ENCODE peak calls at places on chromosomes 5 and 9, in nine cellular contexts. G is K562, B is stomach, H is suprapubic skin, J is tibial nerve, O is A549, M is HepG2, Y is SK-N-SH, S is transverse colon. U is an unnamed sample.

GRCh38 chr5:170275376-170275994 is 22.1 kb downstream of the LCP2 start:
- DNase-seq in B (no peak), O (no peak), G (no peak), S (no peak), J (no peak), M (no peak), Y (no peak), H (no peak), U (no peak)

GRCh38 chr5:473344-474192 is 30.6 kb downstream of the EXOC3 start:
- DNase-seq in B (peak; percentile 37), M (peak; percentile 27), J (no peak), Y (peak; percentile 79), O (peak; percentile 54), H (peak; percentile 84), S (peak; percentile 44), G (no peak), U (peak; percentile 47)

GRCh38 chr9:129289131-129289731 is 111.2 kb upstream of the IER5L start:
- DNase-seq in M (no peak), S (no peak), H (peak; percentile 50), Y (no peak), B (no peak), O (no peak), J (no peak), G (no peak), U (no peak)

GRCh38 chr9:108269421-108269820 is 586.4 kb downstream of the ACTL7B start:
- DNase-seq in J (no peak), S (no peak), O (no peak), Y (no peak), B (no peak), H (no peak), G (no peak), M (no peak), U (no peak)

GRCh38 chr5:178288373-178289368 is 56.1 kb upstream of the PHYKPL start:
- DNase-seq in M (no peak), B (no peak), H (no peak), Y (no peak), J (no peak), O (peak; percentile 8), S (no peak), G (no peak), U (no peak)

GRCh38 chr9:96441798-96442445 is 8.0 kb upstream of the HABP4 start:
- DNase-seq in H (no peak), S (no peak), B (no peak), O (peak; percentile 56), Y (no peak), G (peak; percentile 30), J (no peak), M (peak; percentile 68), U (no peak)

GRCh38 chr5:132790201-132790870 is 13.3 kb upstream of the SEPTIN8 start:
- DNase-seq in H (peak; percentile 21), G (no peak), O (no peak), B (peak; percentile 77), S (no peak), Y (no peak), M (no peak), J (no peak), U (no peak)

GRCh38 chr5:131671994-131672655 is 37.1 kb upstream of the RAPGEF6 start:
- DNase-seq in B (no peak), S (no peak), Y (no peak), H (no peak), J (peak; percentile 30), M (peak; percentile 5), O (peak; percentile 43), G (no peak), U (no peak)

GRCh38 chr5:105407190-105407589 is 1844.6 kb upstream of the NUDT12 start:
- DNase-seq in Y (no peak), S (no peak), O (no peak), B (no peak), M (no peak), J (no peak), H (no peak), G (no peak), U (no peak)

GRCh38 chr9:135662758-135663450 is at the start of gene LCN9:
- DNase-seq in S (no peak), G (no peak), M (no peak), H (peak; percentile 63), B (no peak), Y (peak; percentile 39), J (no peak), O (no peak), U (peak; percentile 83)

GRCh38 chr9:127561491-127562270 is 50.4 kb upstream of the STXBP1 start:
- DNase-seq in M (no peak), H (peak; percentile 95), B (peak; percentile 71), J (peak; percentile 88), G (peak; percentile 76), S (peak; percentile 78), Y (no peak), O (peak; percentile 95), U (peak; percentile 80)

GRCh38 chr9:137298401-137298982 is 3.6 kb downstream of the NRARP start:
- DNase-seq in H (no peak), M (no peak), G (no peak), Y (no peak), B (peak; percentile 70), J (no peak), O (no peak), S (peak; percentile 76), U (no peak)

GRCh38 chr9:130282000-130282700 is 16.6 kb downstream of the HMCN2 start:
- DNase-seq in O (no peak), B (no peak), Y (no peak), H (no peak), M (no peak), S (peak; percentile 41), J (no peak), G (no peak), U (no peak)

GRCh38 chr5:149381986-149382338 is 2.9 kb upstream of the IL17B start:
- DNase-seq in S (peak; percentile 83), O (peak; percentile 68), Y (peak; percentile 93), J (peak; percentile 82), B (peak; percentile 82), H (no peak), M (peak; percentile 52), G (peak; percentile 84), U (peak; percentile 89)

GRCh38 chr5:174315471-174315870 is 270.0 kb downstream of the NSG2 start:
- DNase-seq in Y (no peak), B (no peak), J (no peak), G (no peak), H (peak; percentile 32), O (no peak), M (no peak), S (no peak), U (no peak)

GRCh38 chr5:174316326-174316725 is 270.8 kb downstream of the NSG2 start:
- DNase-seq in Y (no peak), O (no peak), H (peak; percentile 20), S (no peak), J (no peak), M (no peak), G (no peak), B (no peak), U (no peak)

GRCh38 chr5:174318578-174318977 is 273.1 kb downstream of the NSG2 start:
- DNase-seq in J (no peak), M (no peak), G (no peak), B (no peak), H (no peak), O (no peak), Y (no peak), S (no peak), U (no peak)

GRCh38 chr5:174315871-174316270 is 270.4 kb downstream of the NSG2 start:
- DNase-seq in O (no peak), G (no peak), B (no peak), M (no peak), J (no peak), H (peak; percentile 67), Y (no peak), S (no peak), U (no peak)

DNA sequence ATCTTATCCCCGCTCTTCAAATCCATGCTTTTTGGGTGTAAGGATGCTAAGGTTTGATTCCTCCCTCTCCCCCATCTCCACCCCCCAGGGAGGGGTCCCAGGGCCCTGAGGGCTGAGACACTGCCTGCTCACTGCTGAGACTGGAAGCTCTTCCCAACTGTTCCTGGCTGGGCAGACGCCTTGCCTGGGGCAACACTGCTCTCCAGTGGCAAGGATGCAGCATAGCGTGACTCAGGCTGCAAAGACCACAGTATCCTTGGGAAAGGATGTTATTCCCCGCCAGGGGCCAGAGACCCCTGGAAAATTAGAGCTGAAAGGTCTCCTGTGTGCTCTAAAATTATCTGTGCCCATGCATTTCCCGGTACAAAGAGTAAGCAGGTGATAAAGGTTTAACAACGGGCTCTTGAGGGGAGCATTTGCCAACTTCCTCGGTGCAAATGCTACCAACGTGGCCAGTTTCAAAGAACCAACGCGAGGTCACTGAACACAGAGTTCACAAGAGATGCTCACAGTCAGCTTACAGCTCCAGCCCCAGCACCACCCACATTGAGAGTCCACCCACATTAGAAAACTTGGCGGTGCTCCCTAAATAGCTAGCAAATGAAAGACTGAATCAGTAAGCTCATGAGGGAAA is 271.9 kb downstream of the NSG2 start:
- DNase-seq in S (no peak), Y (peak; percentile 84), O (peak; percentile 68), H (peak; percentile 66), J (no peak), B (no peak), G (peak; percentile 46), M (peak; percentile 23), U (no peak)
- TF ChIP-seq CTCF in S (peak; percentile 29), Y (peak; percentile 85), O (peak; percentile 79), H (peak; percentile 50), J (peak; percentile 61), B (peak; percentile 31), G (peak; percentile 70), M (peak; percentile 88), U (no peak)

GRCh38 chr5:98069876-98070512 is 703.5 kb upstream of the RGMB start:
- DNase-seq in S (no peak), O (no peak), H (no peak), G (no peak), B (no peak), M (no peak), Y (no peak), J (no peak), U (no peak)
- TF ChIP-seq EP300 in S (no peak), O (no peak), H (no peak), G (no peak), B (no peak), M (no peak), Y (no peak), J (no peak), U (no peak)

DNA sequence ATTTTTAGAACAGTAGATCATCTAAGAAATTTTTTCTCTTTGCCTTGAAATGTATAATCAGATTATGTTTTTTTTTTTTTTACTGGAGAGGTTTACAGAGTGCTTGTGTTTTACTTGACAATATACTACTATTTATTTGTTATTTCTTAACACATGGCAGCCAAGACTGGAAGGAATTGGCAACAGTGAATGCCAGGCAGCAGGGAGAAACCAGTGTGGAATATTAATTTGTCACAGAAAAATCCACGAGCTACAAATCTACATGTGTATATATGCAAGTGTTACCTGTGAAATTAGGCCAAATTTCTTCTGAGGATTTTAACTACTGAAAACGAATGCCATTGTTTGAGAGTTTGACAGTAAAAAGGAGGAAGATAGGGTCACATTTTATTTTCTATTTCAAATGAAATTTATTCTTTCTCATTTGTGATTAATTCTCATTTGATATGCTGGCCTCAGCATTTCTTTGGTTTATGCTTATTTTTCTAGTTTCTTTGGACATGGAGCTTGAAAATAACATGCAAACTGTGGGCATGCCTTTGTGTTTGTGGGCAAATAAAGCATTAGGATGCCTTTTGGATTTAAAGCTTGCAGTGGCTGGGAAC is 39.1 kb upstream of the ZFYVE16 start:
- DNase-seq in O (no peak), G (no peak), H (no peak), B (no peak), J (no peak), S (no peak), M (no peak), Y (no peak), U (no peak)
- H3K27ac ChIP-seq in O (no peak overlapping the region), G (no peak overlapping the region), H (no peak overlapping the region), B (no peak overlapping the region), J (no peak overlapping the region), S (no peak overlapping the region), M (no peak overlapping the region), Y (no peak overlapping the region), U (no peak overlapping the region)

GRCh38 chr9:116000748-116001329 is 152.8 kb upstream of the PAPPA start:
- DNase-seq in M (peak; percentile 32), G (peak; percentile 34), H (no peak), B (peak; percentile 26), O (peak; percentile 60), Y (peak; percentile 46), S (peak; percentile 8), J (no peak), U (no peak)
- TF ChIP-seq CTCF in M (peak; percentile 68), G (peak; percentile 22), H (peak; percentile 21), B (no peak), O (peak; percentile 35), Y (peak; percentile 65), S (peak; percentile 25), J (peak; percentile 13), U (no peak)